ENCODE peak calls at places on chromosomes 2 and 18, in six cellular contexts. T is right lobe of liver, O is body of pancreas, G is A549, H is adrenal gland, B is sigmoid colon. X is an unnamed sample.

GRCh38 chr2:241161646-241162281 is 11.5 kb downstream of the PPP1R7 start:
- DNase-seq in G (no peak), T (no peak), B (peak), O (peak), H (peak), X (peak)

GRCh38 chr2:192969055-192969454 is 774.3 kb upstream of the TMEFF2 start:
- DNase-seq in G (no peak), O (no peak), B (no peak), H (no peak), T (no peak), X (no peak)

GRCh38 chr2:142290931-142291330 is 160.1 kb upstream of the LRP1B start:
- DNase-seq in H (no peak), B (no peak), G (no peak), T (no peak), O (peak), X (no peak)

GRCh38 chr2:127893033-127893432 is 7.3 kb upstream of the AMMECR1L start:
- DNase-seq in T (no peak), G (no peak), H (peak), O (no peak), B (no peak), X (no peak)

GRCh38 chr2:161166538-161167409 is 6.5 kb downstream of the TANK start:
- DNase-seq in B (no peak), G (no peak), H (no peak), T (no peak), O (no peak), X (no peak)

GRCh38 chr2:229665158-229665557 is 49.2 kb downstream of the DNER start:
- DNase-seq in G (no peak), O (no peak), H (no peak), T (no peak), B (no peak), X (no peak)

GRCh38 chr18:33495278-33495677 is 54.8 kb upstream of the CCDC178 start:
- DNase-seq in O (peak), G (peak), B (no peak), T (no peak), H (peak), X (no peak)

GRCh38 chr2:66585616-66586015 is 150.7 kb downstream of the MEIS1 start:
- DNase-seq in T (no peak), G (no peak), O (peak), H (no peak), B (peak), X (no peak)

GRCh38 chr18:48818329-48819254 is 132.2 kb downstream of the SMAD7 start:
- DNase-seq in T (peak), O (peak), H (no peak), G (no peak), B (peak), X (peak)

GRCh38 chr2:237998530-237998929 is 31.7 kb downstream of the UBE2F start:
- DNase-seq in B (no peak), O (no peak), H (peak), G (no peak), T (no peak), X (no peak)

GRCh38 chr2:239983004-239983778 is 42.0 kb downstream of the NDUFA10 start:
- DNase-seq in H (no peak), T (no peak), G (no peak), O (no peak), B (no peak), X (no peak)

GRCh38 chr2:1070601-1071000 is 120.0 kb downstream of the SNTG2 start:
- DNase-seq in O (no peak), G (no peak), B (no peak), H (no peak), T (no peak), X (no peak)

GRCh38 chr2:10911291-10912075 is at the start of gene KCNF1:
- DNase-seq in B (peak), O (peak), H (peak), G (peak), T (no peak), X (no peak)

GRCh38 chr2:216388046-216388884 is 16.0 kb upstream of the MARCHF4 start:
- DNase-seq in B (no peak), G (no peak), O (no peak), H (no peak), T (no peak), X (no peak)

GRCh38 chr18:46366977-46367376 is 262.8 kb downstream of the HAUS1 start:
- DNase-seq in T (no peak), O (no peak), B (no peak), G (no peak), H (no peak), X (no peak)

GRCh38 chr2:219404291-219404910 is 13.8 kb upstream of the DES start:
- DNase-seq in O (no peak), B (no peak), H (no peak), G (no peak), T (no peak), X (no peak)

GRCh38 chr2:19649107-19649506 is 252.7 kb downstream of the TTC32 start:
- DNase-seq in G (peak), T (no peak), B (no peak), H (no peak), O (no peak), X (no peak)

GRCh38 chr2:167333245-167333644 is 445.0 kb downstream of the XIRP2 start:
- DNase-seq in H (no peak), T (no peak), O (no peak), G (no peak), B (no peak), X (no peak)

GRCh38 chr18:79049506-79049905 is 19.7 kb upstream of the ATP9B start:
- DNase-seq in H (no peak), T (no peak), G (no peak), O (no peak), B (no peak), X (no peak)
- H3K27ac ChIP-seq in H (no peak), T (no peak), G (no peak), O (no peak), B (no peak), X (no peak)

DNA sequence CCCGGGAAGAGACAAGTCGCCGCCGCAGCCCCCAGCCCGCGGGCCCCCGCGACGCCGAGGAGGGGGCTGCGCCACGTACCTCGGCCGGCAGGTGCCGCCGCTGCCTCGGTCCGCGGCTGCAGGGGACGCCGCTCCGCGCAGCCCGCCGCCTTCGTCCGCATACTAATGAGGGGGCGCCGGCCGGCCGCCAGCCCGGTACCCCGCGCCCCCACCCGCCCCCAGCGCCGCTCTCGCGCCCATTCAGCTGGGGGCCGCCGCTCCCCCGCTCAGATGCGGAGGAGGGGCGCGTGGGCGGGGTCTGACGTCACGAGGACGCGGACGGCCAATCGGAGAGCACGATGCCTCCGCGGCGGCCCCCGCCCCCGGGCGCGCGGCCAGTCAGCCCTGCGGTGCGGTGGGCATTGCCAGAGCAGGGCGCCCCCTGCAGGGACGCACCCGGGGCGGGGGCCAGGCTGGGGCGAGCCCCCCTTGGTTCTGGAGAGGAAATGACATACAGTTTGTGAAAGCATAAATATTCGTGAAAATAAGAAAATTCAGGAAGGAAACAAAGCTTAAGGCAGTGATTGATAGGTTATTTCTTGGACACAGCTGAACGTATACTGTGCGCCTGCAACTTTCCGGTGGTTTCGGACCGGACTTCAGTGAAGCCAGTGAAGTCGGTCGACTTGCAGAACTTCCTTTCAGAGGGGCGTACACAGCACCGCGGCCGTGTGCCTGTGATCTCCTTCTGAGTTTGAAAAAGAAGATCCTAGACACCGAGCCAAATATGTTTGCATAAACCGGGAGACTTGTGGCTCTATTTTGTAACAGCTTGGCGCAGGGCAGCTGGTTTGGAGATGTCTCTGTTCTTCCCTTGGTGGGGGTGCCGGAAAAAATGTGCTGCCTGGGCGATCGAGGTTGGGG is at the start of gene ST3GAL5:
- DNase-seq in B (peak), O (peak), T (peak), H (peak), G (peak), X (peak)
- TF ChIP-seq POLR2A in B (no peak), O (peak), T (peak), H (peak), G (peak), X (no peak)

DNA sequence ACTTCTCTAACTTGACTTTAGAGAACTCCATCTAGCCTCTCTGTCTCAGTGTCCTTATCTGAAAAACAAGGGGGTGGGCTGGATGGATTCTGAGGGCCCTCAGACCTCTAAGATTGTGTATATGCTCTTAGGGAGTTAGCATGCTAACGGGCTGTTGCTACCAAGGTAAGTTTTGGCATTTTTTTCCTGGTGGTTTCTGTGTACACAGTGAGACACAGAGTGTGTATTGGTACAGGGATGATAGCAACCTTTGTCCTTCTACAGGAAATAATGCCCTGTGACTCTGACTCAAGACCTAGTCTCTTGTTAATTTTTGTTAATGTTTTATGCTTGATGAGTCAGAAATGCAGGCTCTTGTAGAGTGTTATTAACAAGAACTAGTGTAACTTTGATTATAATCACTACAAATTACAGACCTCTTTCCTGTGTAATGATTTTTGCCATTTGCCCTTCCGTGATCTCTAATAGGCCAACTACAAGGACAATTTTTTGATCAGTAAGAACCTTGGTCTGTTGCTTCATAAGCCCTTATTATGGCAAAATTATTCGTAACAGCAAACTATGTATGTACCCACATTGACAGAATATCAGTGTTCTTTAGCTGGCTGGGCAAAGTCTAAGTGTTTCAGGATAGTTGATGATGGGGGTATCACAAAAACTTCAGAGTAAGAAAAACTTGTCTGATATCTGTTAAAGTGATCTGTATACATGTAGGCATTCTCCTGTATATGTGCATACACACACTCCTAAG is 89.7 kb downstream of the SPTBN1 start:
- DNase-seq in G (peak), O (peak), T (no peak), B (no peak), H (no peak), X (no peak)
- TF ChIP-seq CTCF in G (no peak), O (no peak), T (no peak), B (no peak), H (no peak), X (no peak)

DNA sequence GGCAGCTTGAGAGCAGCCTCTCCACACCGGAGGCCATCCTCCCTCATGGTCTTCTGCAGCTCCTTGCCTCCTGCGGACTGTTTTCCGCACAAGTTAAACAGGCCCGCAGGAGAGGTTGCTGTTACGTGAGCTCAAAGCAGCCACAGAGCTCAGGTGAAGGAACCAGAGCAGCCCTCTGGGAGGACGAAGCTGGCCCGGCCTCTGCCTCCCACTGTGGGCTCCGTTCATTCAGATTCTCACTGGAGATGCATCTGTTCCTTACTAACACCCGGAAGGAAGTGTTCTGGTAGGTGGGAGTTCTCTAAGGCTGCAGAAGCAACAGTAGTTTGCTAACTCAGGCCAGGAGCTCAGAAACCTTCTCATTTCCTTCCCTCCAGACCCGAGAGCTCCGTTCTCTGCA is 10.9 kb downstream of the DIPK1C start:
- DNase-seq in B (no peak), G (no peak), H (no peak), T (no peak), O (no peak), X (no peak)
- H3K27ac ChIP-seq in B (no peak), G (no peak), H (no peak), T (no peak), O (no peak), X (no peak)

DNA sequence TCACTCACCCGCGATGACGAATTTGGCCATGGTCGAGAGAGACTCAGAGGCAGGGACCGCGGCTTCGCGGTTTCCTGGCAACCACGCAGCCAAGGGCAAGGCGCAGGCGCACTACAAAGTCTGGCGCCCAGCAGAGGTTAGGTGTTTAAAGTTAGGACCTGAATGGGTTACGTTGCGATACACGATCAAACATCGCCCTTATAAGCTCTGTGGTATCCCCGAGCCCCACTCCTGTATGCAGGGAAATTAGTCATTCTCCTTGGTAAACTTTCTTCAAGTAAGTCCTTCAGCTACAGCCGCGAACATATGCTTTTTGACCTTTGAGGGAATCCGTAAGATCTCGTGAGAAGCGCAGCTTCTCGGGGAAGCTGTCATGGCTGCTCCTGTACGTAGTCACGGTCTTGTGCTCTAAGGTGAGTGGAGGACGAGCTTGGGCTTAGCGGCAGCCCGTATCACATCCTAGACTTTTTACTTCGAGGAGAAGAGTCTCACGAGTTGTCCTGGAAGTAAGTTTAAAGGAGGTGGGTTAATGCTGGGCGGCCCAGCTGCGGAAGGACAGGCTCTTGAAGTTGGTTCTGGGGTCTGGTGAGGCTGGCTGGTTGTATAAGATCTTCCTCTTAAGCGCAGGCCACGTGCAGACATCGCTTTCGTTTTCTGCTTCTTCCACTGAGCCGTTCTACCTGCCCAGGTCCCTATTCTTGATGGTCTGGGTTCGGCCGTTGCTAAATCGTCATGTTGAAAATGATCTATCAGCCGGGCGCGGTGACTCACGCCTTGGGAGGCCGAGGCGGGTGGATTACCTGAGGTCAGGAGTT is at the start of the genes FASTKD2 and MDH1B:
- DNase-seq in H (peak), O (peak), B (peak), G (peak), T (peak), X (peak)
- TF ChIP-seq POLR2A in H (peak), O (peak), B (peak), G (peak), T (peak), X (peak)

DNA sequence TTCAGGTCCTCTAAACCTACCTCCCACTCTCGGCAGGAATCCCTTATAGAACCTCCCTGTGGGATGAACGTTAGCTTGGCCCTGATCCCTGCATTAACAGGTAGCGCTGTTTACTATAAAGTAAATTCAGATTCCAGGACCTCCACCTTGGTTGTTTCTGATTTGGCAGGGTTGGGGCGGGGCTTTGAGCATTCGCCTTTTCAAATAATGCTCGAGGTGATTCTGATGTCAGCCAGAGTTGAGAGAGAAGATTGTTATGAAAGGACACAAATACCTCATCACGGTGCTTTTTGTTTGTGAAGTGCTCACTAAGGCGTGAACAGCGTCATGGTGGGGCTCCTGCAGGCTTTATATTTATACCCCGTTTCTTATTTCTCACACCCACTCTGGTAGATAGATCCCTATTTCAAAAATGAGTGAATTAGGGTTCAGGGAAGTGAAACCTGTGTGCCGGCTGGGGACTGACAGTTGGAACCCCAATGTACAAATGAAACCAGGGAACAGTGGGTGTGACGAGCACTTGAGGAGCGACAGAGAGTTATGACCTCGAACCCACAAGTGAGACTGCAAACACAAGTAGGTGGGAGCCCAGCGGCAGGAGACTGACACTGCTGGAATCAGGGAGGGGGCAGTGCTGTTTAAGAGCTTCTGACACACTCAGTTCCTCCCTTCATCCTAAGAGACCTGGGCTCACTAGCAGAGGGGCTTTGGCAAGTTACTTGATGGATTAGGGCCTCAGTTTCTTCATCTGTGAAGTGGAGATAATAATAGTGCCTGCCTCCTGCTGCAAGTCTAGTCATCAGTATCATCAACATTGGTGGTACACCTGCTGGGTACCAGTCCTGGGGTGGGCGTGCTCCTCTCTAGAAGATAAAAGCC is 14.3 kb upstream of the CXCR4 start:
- DNase-seq in G (no peak), B (no peak), H (no peak), T (no peak), O (peak), X (peak)
- TF ChIP-seq CTCF in G (no peak), B (no peak), H (no peak), T (no peak), O (no peak), X (no peak)

GRCh38 chr2:85615413-85615728 is 615 bp upstream of the USP39 start:
- DNase-seq in T (no peak), G (no peak), O (no peak), B (no peak), H (no peak), X (no peak)
- H3K27ac ChIP-seq in T (peak), G (no peak), O (peak), B (peak), H (no peak), X (peak)

GRCh38 chr2:54967759-54968365 is 82.4 kb downstream of the RTN4 start:
- DNase-seq in H (no peak), G (no peak), O (no peak), T (no peak), B (no peak), X (no peak)

GRCh38 chr2:54967269-54967668 is 83.0 kb downstream of the RTN4 start:
- DNase-seq in T (no peak), H (no peak), O (no peak), G (no peak), B (no peak), X (no peak)

GRCh38 chr2:54969295-54969939 is 80.8 kb downstream of the RTN4 start:
- DNase-seq in O (no peak), B (no peak), T (no peak), G (no peak), H (no peak), X (no peak)

GRCh38 chr2:54969940-54970338 is 80.3 kb downstream of the RTN4 start:
- DNase-seq in O (no peak), G (no peak), H (no peak), B (no peak), T (no peak), X (no peak)

DNA sequence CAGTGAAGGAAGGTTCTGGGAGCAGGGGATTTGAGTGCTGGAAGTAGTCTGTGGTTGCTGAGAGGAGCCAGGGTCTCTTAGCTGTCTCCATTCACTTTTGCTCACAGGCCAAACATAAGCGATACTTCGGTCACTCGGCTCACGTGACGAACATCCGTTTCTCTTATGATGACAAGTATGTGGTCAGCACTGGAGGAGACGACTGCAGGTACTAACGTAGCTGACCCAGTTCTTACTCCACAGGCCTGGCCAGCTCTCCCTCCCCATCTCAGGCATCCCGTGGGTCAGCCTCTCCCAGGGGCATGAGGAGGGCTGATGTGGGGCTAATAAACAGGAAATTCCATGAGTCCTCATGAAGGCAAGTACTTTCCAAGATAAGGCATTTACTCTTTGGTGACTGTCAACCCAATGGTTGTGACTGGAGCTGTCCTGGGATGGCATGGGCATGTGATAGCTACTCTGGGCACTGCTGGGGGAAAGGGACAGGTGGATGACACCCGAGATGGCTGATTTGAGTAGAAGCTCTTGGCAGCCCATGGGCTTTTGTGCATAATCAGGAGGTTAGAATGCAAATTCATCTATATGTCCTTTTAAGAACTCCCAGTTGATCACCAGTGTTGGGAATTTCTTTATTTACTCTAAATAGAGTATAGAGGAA is 81.6 kb downstream of the RTN4 start:
- DNase-seq in T (no peak), G (no peak), O (no peak), B (no peak), H (no peak), X (no peak)
- TF ChIP-seq POLR2A in T (no peak), G (no peak), O (no peak), B (no peak), H (no peak), X (no peak)

GRCh38 chr2:233449071-233449901 is 95.0 kb downstream of the DGKD start:
- DNase-seq in G (peak), B (peak), O (no peak), H (peak), T (peak), X (no peak)
- TF ChIP-seq CTCF in G (peak), B (peak), O (peak), H (peak), T (peak), X (peak)

GRCh38 chr2:157415632-157416101 is 28.2 kb downstream of the CYTIP start:
- DNase-seq in H (no peak), G (no peak), B (no peak), O (peak), T (no peak), X (no peak)
- H3K27ac ChIP-seq in H (no peak), G (no peak), B (peak), O (no peak), T (no peak), X (no peak)